ENCODE peak calls at places on chromosomes 6 and 20, in nine cellular contexts. X is naive thymus-derived CD4-positive, alpha-beta T cell; H is CD8-positive, alpha-beta T cell; Y is mucosa of descending colon; N is WERI-Rb-1; V is endothelial cell of umbilical vein; E is aorta; M is thyroid gland; K is neural progenitor cell. O is an unnamed sample.

GRCh38 chr20:2805682-2806350 is 5.4 kb upstream of the CPXM1 start:
- DNase-seq in N (no peak), E (no peak), V (no peak), X (no peak), Y (no peak), K (no peak), M (no peak), H (no peak), O (peak; percentile 52)

GRCh38 chr6:41801380-41801779 is 13.9 kb downstream of the TOMM6 start:
- DNase-seq in N (no peak), K (no peak), Y (no peak), V (peak; percentile 67), E (no peak), X (no peak), H (no peak), M (no peak), O (peak; percentile 54)

GRCh38 chr20:54860716-54861115 is 385.3 kb downstream of the DOK5 start:
- DNase-seq in V (no peak), X (no peak), M (no peak), H (no peak), N (no peak), E (no peak), K (peak; percentile 5), Y (no peak), O (no peak)

GRCh38 chr6:39850897-39851296 is 58.7 kb downstream of the DAAM2 start:
- DNase-seq in X (no peak), H (no peak), Y (no peak), K (no peak), E (no peak), V (no peak), M (no peak), N (no peak), O (peak; percentile 24)

GRCh38 chr6:33008944-33009861 is at the start of gene HLA-DOA:
- DNase-seq in M (no peak), E (peak; percentile 62), H (peak; percentile 66), V (peak; percentile 30), N (peak; percentile 49), Y (no peak), K (peak; percentile 90), X (peak; percentile 59), O (peak; percentile 33)

GRCh38 chr6:142377112-142377848 is 75.5 kb downstream of the ADGRG6 start:
- DNase-seq in K (peak; percentile 45), X (no peak), E (no peak), M (no peak), Y (peak; percentile 43), H (no peak), N (peak; percentile 18), V (peak; percentile 84), O (peak; percentile 59)

GRCh38 chr6:158707120-158707519 is 57.3 kb downstream of the SYTL3 start:
- DNase-seq in E (no peak), N (no peak), V (peak; percentile 59), K (no peak), Y (no peak), X (no peak), M (peak; percentile 87), H (no peak), O (peak; percentile 89)

GRCh38 chr6:116461563-116462507 is 660 bp downstream of the CALHM6 start:
- DNase-seq in V (peak; percentile 49), X (peak; percentile 71), E (peak; percentile 75), M (peak; percentile 58), H (peak; percentile 60), N (peak; percentile 23), Y (peak; percentile 79), K (peak; percentile 87), O (peak; percentile 78)

GRCh38 chr6:121724576-121724975 is 289.1 kb downstream of the GJA1 start:
- DNase-seq in Y (no peak), N (no peak), X (no peak), H (no peak), V (peak; percentile 44), M (no peak), K (no peak), E (no peak), O (no peak)

GRCh38 chr6:147173675-147174339 is 30.4 kb upstream of the STXBP5 start:
- DNase-seq in H (no peak), K (no peak), E (no peak), V (no peak), M (no peak), X (no peak), N (no peak), Y (no peak), O (no peak)

GRCh38 chr20:14583413-14583812 is 246.0 kb upstream of the FLRT3 start:
- DNase-seq in H (no peak), V (no peak), X (no peak), N (no peak), Y (no peak), K (no peak), E (no peak), M (no peak), O (no peak)

GRCh38 chr6:170094686-170095272 is 196.1 kb downstream of the DLL1 start:
- DNase-seq in E (no peak), M (no peak), K (no peak), Y (no peak), V (no peak), X (no peak), N (no peak), H (no peak), O (no peak)

GRCh38 chr20:22524393-22525015 is 59.9 kb downstream of the FOXA2 start:
- DNase-seq in H (no peak), M (no peak), Y (no peak), E (no peak), V (no peak), N (no peak), X (no peak), K (no peak), O (no peak)

GRCh38 chr6:166952567-166953464 is 3.5 kb downstream of the RNASET2 start:
- DNase-seq in V (no peak), X (peak; percentile 44), E (no peak), K (no peak), N (no peak), H (peak; percentile 33), M (no peak), Y (no peak), O (no peak)

GRCh38 chr6:166949533-166950442 is 6.6 kb downstream of the RNASET2 start:
- DNase-seq in V (no peak), M (no peak), N (no peak), K (no peak), E (no peak), Y (no peak), X (no peak), H (no peak), O (no peak)

GRCh38 chr6:166952122-166952521 is 4.2 kb downstream of the RNASET2 start:
- DNase-seq in Y (no peak), H (no peak), M (no peak), X (no peak), E (no peak), K (no peak), V (no peak), N (no peak), O (no peak)

GRCh38 chr6:166951670-166952060 is 4.7 kb downstream of the RNASET2 start:
- DNase-seq in E (no peak), K (no peak), N (no peak), V (no peak), X (no peak), M (no peak), Y (no peak), H (no peak), O (no peak)

GRCh38 chr6:166950443-166950821 is 5.9 kb downstream of the RNASET2 start:
- DNase-seq in V (no peak), Y (peak; percentile 60), M (no peak), X (no peak), H (no peak), N (no peak), E (no peak), K (no peak), O (no peak)
- H3K4me3 ChIP-seq in V (no peak overlapping the region), Y (no peak overlapping the region), M (no peak overlapping the region), X (peak overlapping the region; percentile 45), H (no peak overlapping the region), N (no peak overlapping the region), E (no peak overlapping the region), K (no peak overlapping the region), O (no peak overlapping the region)

GRCh38 chr6:108171291-108171917 is 5.6 kb downstream of the NR2E1 start:
- DNase-seq in E (no peak), M (no peak), Y (no peak), X (no peak), K (peak; percentile 56), N (no peak), V (no peak), H (no peak), O (no peak)
- H3K9me3 ChIP-seq in E (peaks cover 2% of the 10 kb centered on the region), M (no peaks in the 10 kb centered on the region), Y (no peaks in the 10 kb centered on the region), X (no peaks in the 10 kb centered on the region), K (no peaks in the 10 kb centered on the region), N (no peaks in the 10 kb centered on the region), V (no peaks in the 10 kb centered on the region), H (no peaks in the 10 kb centered on the region), O (no peaks in the 10 kb centered on the region)

DNA sequence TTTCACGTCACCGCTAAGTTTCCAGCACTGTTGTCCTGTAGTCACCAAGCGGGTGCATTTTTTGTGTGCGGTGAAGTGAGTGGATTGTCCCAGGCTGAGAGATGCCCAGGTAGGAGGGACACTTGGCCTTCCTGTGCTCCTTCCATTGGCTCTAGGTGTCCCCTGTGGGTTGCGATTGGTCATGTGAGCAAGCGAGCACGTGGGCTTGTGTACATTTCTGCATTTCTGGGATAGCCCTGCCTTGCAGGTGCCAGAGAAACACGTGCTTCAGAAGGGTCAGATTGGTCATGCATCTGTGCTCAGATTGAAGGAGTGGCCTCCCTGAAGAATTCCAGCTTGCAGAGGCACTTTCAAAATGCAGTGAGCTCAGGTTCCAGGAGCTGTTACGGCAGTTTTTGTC is 78.9 kb upstream of the AKAP12 start:
- DNase-seq in H (no peak), Y (no peak), N (no peak), X (no peak), V (no peak), E (no peak), K (no peak), M (peak; percentile 95), O (no peak)
- H3K4me3 ChIP-seq in H (no peak overlapping the region), Y (no peak overlapping the region), N (no peak overlapping the region), X (no peak overlapping the region), V (no peak overlapping the region), E (no peak overlapping the region), K (no peak overlapping the region), M (no peak overlapping the region), O (no peak overlapping the region)

GRCh38 chr6:154506108-154506507 is 4.4 kb downstream of the CNKSR3 start:
- DNase-seq in Y (no peak), M (peak; percentile 20), H (no peak), V (no peak), E (no peak), K (no peak), X (no peak), N (no peak), O (no peak)
- H3K9me3 ChIP-seq in Y (no peaks in the 10 kb centered on the region), M (no peaks in the 10 kb centered on the region), H (no peaks in the 10 kb centered on the region), V (no peaks in the 10 kb centered on the region), E (no peaks in the 10 kb centered on the region), K (no peaks in the 10 kb centered on the region), X (no peaks in the 10 kb centered on the region), N (no peaks in the 10 kb centered on the region), O (no peaks in the 10 kb centered on the region)

DNA sequence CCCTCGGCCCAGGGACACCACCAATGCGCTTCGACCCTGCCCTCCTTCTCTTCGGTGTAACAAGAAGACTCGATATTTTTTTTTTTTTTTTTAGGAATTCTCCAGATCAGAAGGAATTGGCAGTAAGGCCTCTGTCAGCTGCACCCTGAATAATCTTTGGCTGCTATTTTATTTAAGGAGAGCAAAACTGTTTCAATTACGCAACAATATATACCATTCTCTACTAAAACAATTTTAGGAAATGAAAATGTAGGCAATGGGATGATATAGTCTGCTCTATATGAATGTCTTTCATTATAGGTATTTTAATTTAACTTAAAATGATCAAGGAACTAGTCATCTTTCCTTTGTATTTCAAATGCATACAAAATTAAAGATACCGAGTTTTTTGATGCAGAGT is 13.3 kb downstream of the ZCCHC3 start:
- DNase-seq in X (no peak), H (no peak), Y (no peak), N (no peak), M (no peak), K (no peak), E (no peak), V (no peak), O (no peak)
- H3K4me3 ChIP-seq in X (peak overlapping the region; percentile 40), H (peak overlapping the region; percentile 59), Y (no peak overlapping the region), N (no peak overlapping the region), M (no peak overlapping the region), K (peak overlapping the region; percentile 29), E (no peak overlapping the region), V (no peak overlapping the region), O (peak overlapping the region; percentile 14)

O was measured in cardiac muscle cell.